ENCODE peak calls at places on chromosome 3, in five cellular contexts. O is activated T-helper 1 cell treated with anti-CD3 and anti-CD28 coated beads, Interleukin-12 subunit alpha, Interleukin-12 subunit beta, Interleukin-2, Interleukin-4 antibody, amounts not matched to agents 30 ng/mL and 10 ng/mL and 1 ng/mL, durations not matched to agents 14 hours and 24 hours and 36 hours; Q is HuH-7.5; A is GM04504; F is CD8-positive, alpha-beta T cell. K is an unnamed sample.

GRCh38 chr3:69985266-69985665 is 14.3 kb upstream of the SAMMSON start:
- DNase-seq in O (no peak), Q (no peak), A (no peak), F (no peak), K (no peak)

GRCh38 chr3:31960793-31961431 is 20.1 kb downstream of the OSBPL10 start:
- DNase-seq in O (no peak), Q (no peak), A (no peak), F (no peak), K (peak; percentile 60)

GRCh38 chr3:180267202-180267843 is 230.6 kb upstream of the PEX5L start:
- DNase-seq in O (no peak), Q (no peak), A (no peak), F (no peak), K (no peak)

GRCh38 chr3:130692455-130692854 is 54.2 kb downstream of the PIK3R4 start:
- DNase-seq in O (no peak), Q (no peak), A (no peak), F (no peak), K (no peak)

GRCh38 chr3:123011484-123011883 is 16.1 kb downstream of the SEMA5B start:
- DNase-seq in O (no peak), Q (no peak), A (no peak), F (no peak), K (no peak)

GRCh38 chr3:187403768-187404270 is 35.6 kb downstream of the RTP4 start:
- DNase-seq in O (no peak), Q (no peak), A (peak; percentile 98), F (no peak), K (peak; percentile 98)

GRCh38 chr3:158074591-158074990 is 31.6 kb downstream of the SHOX2 start:
- DNase-seq in O (no peak), Q (no peak), A (no peak), F (no peak), K (no peak)

GRCh38 chr3:17605032-17605431 is 137.4 kb downstream of the TBC1D5 start:
- DNase-seq in O (no peak), Q (no peak), A (peak; percentile 54), F (no peak), K (peak; percentile 76)

GRCh38 chr3:73791356-73791755 is 166.6 kb upstream of the PDZRN3 start:
- DNase-seq in O (no peak), Q (no peak), A (no peak), F (no peak), K (peak; percentile 44)

GRCh38 chr3:14252321-14253021 is 73.9 kb downstream of the LSM3 start:
- DNase-seq in O (no peak), Q (no peak), A (no peak), F (no peak), K (no peak)

GRCh38 chr3:13420817-13421755 is 964 bp upstream of the NUP210 start:
- DNase-seq in O (peak; percentile 77), Q (no peak), A (no peak), F (peak; percentile 72), K (no peak)

GRCh38 chr3:36257117-36257516 is 123.2 kb upstream of the STAC start:
- DNase-seq in O (no peak), Q (no peak), A (no peak), F (no peak), K (no peak)

GRCh38 chr3:127092776-127093175 is 100.2 kb upstream of the PRR23E start:
- DNase-seq in O (no peak), Q (no peak), A (no peak), F (no peak), K (peak; percentile 15)

GRCh38 chr3:167940241-167940640 is 155.5 kb downstream of the GOLIM4 start:
- DNase-seq in O (no peak), Q (no peak), A (no peak), F (no peak), K (no peak)

GRCh38 chr3:56855856-56856538 is 54.2 kb upstream of the ARHGEF3 start:
- DNase-seq in O (no peak), Q (no peak), A (no peak), F (peak; percentile 53), K (no peak)

GRCh38 chr3:110027446-110027845 is 690.1 kb upstream of the DPPA4 start:
- DNase-seq in O (no peak), Q (no peak), A (peak; percentile 48), F (no peak), K (peak; percentile 69)

GRCh38 chr3:45978348-45978747 is 17.3 kb downstream of the FYCO1 start:
- DNase-seq in O (peak; percentile 72), Q (no peak), A (no peak), F (peak; percentile 66), K (no peak)

GRCh38 chr3:139674585-139675260 is 3.0 kb downstream of the NMNAT3 start:
- DNase-seq in O (no peak), Q (no peak), A (no peak), F (no peak), K (no peak)

GRCh38 chr3:180116658-180117057 is 79.9 kb upstream of the PEX5L start:
- DNase-seq in O (no peak), Q (no peak), A (no peak), F (no peak), K (no peak)

GRCh38 chr3:46397111-46397510 is 9.8 kb downstream of the CCR5AS start:
- DNase-seq in O (no peak), Q (no peak), A (no peak), F (no peak), K (no peak)

GRCh38 chr3:8639585-8639984 is 5.0 kb downstream of the SSUH2 start:
- DNase-seq in O (no peak), Q (no peak), A (no peak), F (no peak), K (no peak)

GRCh38 chr3:133835961-133836360 is 30.3 kb downstream of the SRPRB start:
- DNase-seq in O (no peak), Q (no peak), A (no peak), F (peak; percentile 29), K (no peak)

GRCh38 chr3:29137601-29138000 is 143.3 kb upstream of the RBMS3 start:
- DNase-seq in O (no peak), Q (no peak), A (no peak), F (no peak), K (no peak)

GRCh38 chr3:100496711-100497261 is 4.4 kb downstream of the TMEM45A start:
- DNase-seq in O (no peak), Q (no peak), A (no peak), F (no peak), K (peak; percentile 60)

GRCh38 chr3:176780766-176781165 is 416.5 kb downstream of the TBL1XR1 start:
- DNase-seq in O (no peak), Q (no peak), A (no peak), F (no peak), K (no peak)

GRCh38 chr3:63960048-63960711 is 48.0 kb upstream of the SCAANT1 start:
- DNase-seq in O (no peak), Q (no peak), A (peak; percentile 43), F (no peak), K (peak; percentile 64)

GRCh38 chr3:165874663-165875489 is 37.7 kb upstream of the BCHE start:
- DNase-seq in O (no peak), Q (no peak), A (no peak), F (no peak), K (no peak)

GRCh38 chr3:45595364-45596154 is 1.0 kb downstream of the LIMD1 start:
- DNase-seq in O (no peak), Q (no peak), A (no peak), F (no peak), K (no peak)

GRCh38 chr3:46360904-46361303 is 7.0 kb downstream of the CCR2 start:
- DNase-seq in O (no peak), Q (no peak), A (no peak), F (no peak), K (peak; percentile 7)

GRCh38 chr3:181711325-181712135 is at the start of gene SOX2:
- DNase-seq in O (no peak), Q (peak; percentile 75), A (no peak), F (no peak), K (peak; percentile 43)

GRCh38 chr3:17619952-17620351 is 122.5 kb downstream of the TBC1D5 start:
- DNase-seq in O (no peak), Q (no peak), A (no peak), F (no peak), K (no peak)

GRCh38 chr3:47291158-47291753 is 8.5 kb downstream of the KLHL18 start:
- DNase-seq in O (no peak), Q (no peak), A (no peak), F (no peak), K (no peak)

GRCh38 chr3:100425321-100425720 is 24.0 kb downstream of the LNP1 start:
- DNase-seq in O (no peak), Q (no peak), A (no peak), F (no peak), K (no peak)

GRCh38 chr3:42545284-42545900 is 36.4 kb downstream of the SEC22C start:
- DNase-seq in O (no peak), Q (no peak), A (no peak), F (no peak), K (no peak)

GRCh38 chr3:107999215-107999775 is 91.5 kb downstream of the CD47 start:
- DNase-seq in O (no peak), Q (no peak), A (no peak), F (no peak), K (peak; percentile 64)

GRCh38 chr3:177646749-177647148 is 449.5 kb upstream of the TBL1XR1 start:
- DNase-seq in O (peak; percentile 4), Q (no peak), A (no peak), F (peak; percentile 66), K (no peak)

GRCh38 chr3:17233398-17233800 is 348.6 kb downstream of the PLCL2 start:
- DNase-seq in O (peak; percentile 27), Q (peak; percentile 43), A (peak; percentile 16), F (no peak), K (peak; percentile 64)

GRCh38 chr3:72985576-72985975 is 11.0 kb upstream of the PPP4R2 start:
- DNase-seq in O (no peak), Q (no peak), A (no peak), F (no peak), K (no peak)